ENCODE peak calls at places on chromosomes 6 and 20, in four cellular contexts. J, N, O and U are unnamed samples.

GRCh38 chr6:38997128-38997761 is 51.3 kb upstream of the GLP1R start:
- DNase-seq in N (peak), J (no peak), O (peak), U (peak)

GRCh38 chr20:53370345-53370961 is 223.2 kb downstream of the ZNF217 start:
- DNase-seq in O (no peak), N (no peak), J (no peak), U (no peak)

GRCh38 chr6:10453596-10453995 is 38.7 kb upstream of the TFAP2A start:
- DNase-seq in O (no peak), J (no peak), N (no peak), U (no peak)

GRCh38 chr6:159756508-159756907 is 5.3 kb upstream of the ACAT2 start:
- DNase-seq in O (no peak), N (no peak), J (no peak), U (no peak)

GRCh38 chr6:2767327-2767985 is 2.3 kb downstream of the WRNIP1 start:
- DNase-seq in N (no peak), J (no peak), O (no peak), U (no peak)

GRCh38 chr20:57690525-57690924 is 19.3 kb downstream of the PMEPA1 start:
- DNase-seq in J (no peak), O (no peak), N (no peak), U (no peak)

GRCh38 chr20:38117635-38118034 is 47.4 kb downstream of the TGM2 start:
- DNase-seq in J (no peak), O (no peak), N (peak), U (no peak)

GRCh38 chr20:31922181-31922580 is 29.7 kb downstream of the PDRG1 start:
- DNase-seq in N (no peak), J (no peak), O (no peak), U (no peak)

GRCh38 chr6:150485559-150486517 is 113.8 kb upstream of the PLEKHG1 start:
- DNase-seq in N (no peak), O (no peak), J (no peak), U (no peak)

GRCh38 chr20:17630151-17630805 is 51.8 kb downstream of the RRBP1 start:
- DNase-seq in O (no peak), J (no peak), N (no peak), U (no peak)

GRCh38 chr20:373171-373890 is 7.2 kb upstream of the TRIB3 start:
- DNase-seq in J (no peak), O (no peak), N (peak), U (no peak)

GRCh38 chr20:46964299-46965123 is 69.9 kb downstream of the EYA2 start:
- DNase-seq in O (no peak), J (no peak), N (no peak), U (no peak)

GRCh38 chr20:51275816-51276215 is 252.9 kb upstream of the KCNG1 start:
- DNase-seq in O (no peak), J (no peak), N (no peak), U (no peak)

GRCh38 chr20:40650707-40651106 is 38.3 kb downstream of the MAFB start:
- DNase-seq in O (no peak), N (no peak), J (no peak), U (no peak)

GRCh38 chr20:62774076-62774714 is 22.1 kb upstream of the MRGBP start:
- DNase-seq in J (no peak), O (no peak), N (no peak), U (no peak)

GRCh38 chr6:108238321-108238720 is 22.5 kb downstream of the SNX3 start:
- DNase-seq in J (no peak), N (no peak), O (no peak), U (no peak)

GRCh38 chr6:73079978-73080377 is 145.3 kb downstream of the KHDC1L start:
- DNase-seq in J (no peak), N (peak), O (no peak), U (no peak)

GRCh38 chr6:42333622-42334021 is 116.0 kb upstream of the MRPS10 start:
- DNase-seq in J (no peak), O (no peak), N (no peak), U (no peak)

GRCh38 chr6:150759500-150759899 is 106.0 kb upstream of the MTHFD1L start:
- DNase-seq in N (no peak), O (no peak), J (no peak), U (no peak)

GRCh38 chr6:127420558-127420957 is 38.6 kb downstream of the KIAA0408 start:
- DNase-seq in O (peak), N (peak), J (no peak), U (no peak)

GRCh38 chr20:48454721-48455490 is 372.9 kb downstream of the PREX1 start:
- DNase-seq in J (peak), N (no peak), O (no peak), U (no peak)

GRCh38 chr20:25282796-25283195 is 34.9 kb downstream of the PYGB start:
- DNase-seq in J (peak), O (no peak), N (no peak), U (peak)

GRCh38 chr6:73027691-73028090 is 197.6 kb downstream of the KHDC1L start:
- DNase-seq in J (no peak), N (no peak), O (no peak), U (no peak)

GRCh38 chr6:100372326-100372725 is 92.4 kb downstream of the SIM1 start:
- DNase-seq in O (no peak), J (no peak), N (no peak), U (no peak)

GRCh38 chr20:4192378-4193048 is 177.2 kb upstream of the RNF24 start:
- DNase-seq in O (no peak), J (no peak), N (peak), U (no peak)

GRCh38 chr20:61881416-61881815 is 184.3 kb downstream of the TAF4 start:
- DNase-seq in N (no peak), J (no peak), O (no peak), U (no peak)

GRCh38 chr20:56797023-56797422 is 167.9 kb downstream of the TFAP2C start:
- DNase-seq in J (no peak), O (no peak), N (no peak), U (no peak)

GRCh38 chr20:4546786-4547185 is 174.9 kb upstream of the PRND start:
- DNase-seq in J (no peak), O (no peak), N (peak), U (no peak)

GRCh38 chr20:35225319-35226125 is 968 bp upstream of the MMP24 start:
- DNase-seq in J (no peak), O (no peak), N (no peak), U (no peak)

GRCh38 chr6:108951351-108951953 is 103.2 kb downstream of the ARMC2 start:
- DNase-seq in J (no peak), O (no peak), N (no peak), U (no peak)

GRCh38 chr20:36847009-36847709 is 28.8 kb upstream of the TLDC2 start:
- DNase-seq in O (no peak), J (peak), N (no peak), U (no peak)

DNA sequence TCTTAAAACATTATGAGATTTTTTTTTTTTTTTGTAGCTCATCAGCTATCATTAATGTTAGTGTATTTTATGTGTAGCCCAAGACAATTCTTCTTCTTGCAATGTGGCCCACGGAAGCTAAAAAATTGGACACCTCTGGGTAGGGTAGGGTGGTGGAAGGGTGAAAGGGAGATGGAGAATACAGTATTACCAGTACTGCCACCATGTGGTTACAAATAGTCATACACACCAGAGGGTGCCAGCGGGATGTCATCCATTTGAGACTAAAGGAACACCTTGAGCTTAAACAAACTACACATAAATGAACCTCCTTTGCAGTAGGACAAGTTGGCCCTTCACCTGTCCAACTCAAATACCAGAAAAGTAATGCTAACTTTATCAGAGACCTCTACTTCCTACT is 601.9 kb downstream of the HTR1B start:
- DNase-seq in O (no peak), J (no peak), N (peak), U (no peak)
- TF ChIP-seq CTCF in O (peak), J (no peak), N (no peak), U (peak)

GRCh38 chr6:148461247-148461646 is 118.6 kb downstream of the SASH1 start:
- DNase-seq in N (no peak), J (no peak), O (no peak), U (no peak)

GRCh38 chr6:148463671-148464070 is 121.0 kb downstream of the SASH1 start:
- DNase-seq in N (no peak), J (no peak), O (no peak), U (no peak)

GRCh38 chr6:148465011-148465335 is 122.3 kb downstream of the SASH1 start:
- DNase-seq in O (no peak), N (no peak), J (no peak), U (no peak)

GRCh38 chr6:148464319-148465010 is 121.8 kb downstream of the SASH1 start:
- DNase-seq in N (peak), O (peak), J (peak), U (peak)

DNA sequence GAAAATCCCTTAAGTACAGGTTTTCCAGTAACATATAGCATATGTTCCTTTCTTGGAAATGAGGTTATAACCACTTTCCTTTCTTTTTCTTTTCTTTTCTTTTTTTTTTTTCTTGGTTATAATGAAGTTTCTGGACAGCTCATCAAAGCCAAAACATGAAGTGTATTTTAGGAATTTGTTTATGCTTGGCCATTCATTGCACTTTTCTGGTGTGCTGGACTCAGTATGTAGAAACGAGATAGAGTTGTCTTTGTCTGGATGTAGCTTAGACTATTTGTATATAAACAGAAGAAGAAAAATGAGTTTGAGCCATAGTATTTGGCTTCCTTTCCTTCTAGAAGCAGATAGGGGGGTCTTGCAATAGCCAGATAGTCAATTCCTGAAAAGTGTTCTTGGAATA is 119.6 kb downstream of the SASH1 start:
- DNase-seq in N (no peak), J (no peak), O (no peak), U (no peak)
- TF ChIP-seq CTCF in N (no peak), J (no peak), O (no peak), U (no peak)

GRCh38 chr6:17908831-17909230 is 78.6 kb downstream of the KIF13A start:
- DNase-seq in N (peak), J (no peak), O (no peak), U (no peak)

GRCh38 chr6:17905611-17906592 is 81.5 kb downstream of the KIF13A start:
- DNase-seq in J (no peak), O (no peak), N (peak), U (no peak)

GRCh38 chr6:17910178-17910577 is 77.3 kb downstream of the KIF13A start:
- DNase-seq in O (no peak), N (no peak), J (no peak), U (no peak)

GRCh38 chr6:17904491-17905120 is 82.8 kb downstream of the KIF13A start:
- DNase-seq in O (no peak), N (no peak), J (no peak), U (no peak)

DNA sequence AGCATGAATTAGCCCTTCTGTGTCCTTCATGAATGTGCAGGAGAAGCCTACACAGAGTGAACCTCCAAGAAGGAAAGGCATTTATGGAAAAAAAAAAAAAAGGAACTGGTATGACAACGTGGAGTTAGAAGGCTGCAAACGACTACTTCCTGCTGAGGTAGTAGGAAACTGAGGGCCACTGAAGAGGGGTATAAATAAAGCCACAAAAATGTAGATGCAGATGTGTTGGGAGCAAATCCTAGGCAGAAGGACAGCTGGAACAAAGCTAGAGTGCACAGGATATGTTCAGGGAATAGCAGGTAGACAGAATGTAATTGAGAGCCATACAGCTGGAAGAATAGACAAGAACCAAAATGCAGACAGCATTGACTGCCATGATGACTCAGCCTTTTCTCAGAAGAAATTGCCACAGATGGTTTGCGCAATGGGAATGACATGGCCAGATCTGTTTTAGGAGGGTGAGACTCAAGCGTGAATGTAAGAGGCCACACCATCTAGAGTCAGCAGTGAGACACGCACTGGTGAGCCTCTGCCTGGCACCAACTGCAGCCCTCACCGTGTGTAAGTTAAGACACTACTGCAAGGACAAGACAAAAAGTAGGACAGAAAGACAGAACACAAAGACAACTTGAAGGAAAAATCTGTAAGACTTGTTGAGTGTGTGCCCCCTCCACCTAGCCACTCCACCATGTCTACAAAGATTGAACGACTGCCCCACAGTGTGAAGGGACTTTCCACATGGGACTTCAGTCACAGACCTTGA is 79.8 kb downstream of the KIF13A start:
- DNase-seq in J (no peak), N (peak), O (no peak), U (no peak)
- TF ChIP-seq CTCF in J (no peak), N (peak), O (no peak), U (no peak)

GRCh38 chr6:33739611-33740010 is 7.1 kb downstream of the IP6K3 start:
- DNase-seq in N (no peak), O (no peak), J (no peak), U (no peak)
- TF ChIP-seq CTCF in N (no peak), O (no peak), J (no peak), U (no peak)

GRCh38 chr6:144647971-144648651 is 363.0 kb downstream of the UTRN start:
- DNase-seq in J (no peak), O (no peak), N (no peak), U (no peak)

GRCh38 chr6:144646066-144646800 is 361.1 kb downstream of the UTRN start:
- DNase-seq in N (no peak), O (no peak), J (no peak), U (no peak)

GRCh38 chr6:144649085-144649484 is 363.9 kb downstream of the UTRN start:
- DNase-seq in O (no peak), N (no peak), J (no peak), U (no peak)

GRCh38 chr6:144647406-144647964 is 362.4 kb downstream of the UTRN start:
- DNase-seq in J (no peak), O (no peak), N (no peak), U (no peak)

DNA sequence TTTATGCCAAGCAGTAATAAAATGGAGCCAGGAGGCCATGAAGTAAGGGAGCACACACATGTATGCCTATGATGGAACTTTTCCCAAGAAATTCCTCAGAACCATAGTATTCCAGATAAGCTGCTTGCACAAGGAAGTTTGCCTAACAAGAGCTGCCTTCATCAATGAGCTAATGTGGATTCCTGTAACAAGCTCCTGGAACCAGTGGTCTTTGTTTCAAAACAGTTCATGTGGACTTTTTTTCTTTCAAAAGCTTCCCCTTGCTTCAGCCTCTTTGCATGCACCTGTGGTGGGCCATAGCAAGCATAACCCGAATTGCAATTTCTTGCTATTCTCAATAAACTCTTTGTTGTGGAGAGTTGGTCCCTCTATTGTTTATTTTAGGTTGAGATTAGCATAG is 359.6 kb downstream of the UTRN start:
- DNase-seq in O (no peak), N (no peak), J (no peak), U (no peak)
- TF ChIP-seq CTCF in O (no peak), N (no peak), J (no peak), U (no peak)

GRCh38 chr20:7285918-7286556 is 518.6 kb downstream of the BMP2 start:
- DNase-seq in O (peak), J (peak), N (peak), U (peak)
- TF ChIP-seq CTCF in O (peak), J (peak), N (peak), U (peak)

GRCh38 chr20:23668477-23668951 is 20.3 kb downstream of the CST4 start:
- DNase-seq in N (peak), O (peak), J (no peak), U (no peak)
- TF ChIP-seq CTCF in N (peak), O (peak), J (peak), U (peak)

GRCh38 chr6:43724914-43725642 is 37.5 kb upstream of the MRPS18A start:
- DNase-seq in N (no peak), J (peak), O (no peak), U (no peak)

GRCh38 chr6:43725643-43726580 is 38.3 kb upstream of the MRPS18A start:
- DNase-seq in J (no peak), O (no peak), N (no peak), U (no peak)

GRCh38 chr6:43722920-43723565 is 35.5 kb upstream of the MRPS18A start:
- DNase-seq in N (no peak), O (no peak), J (no peak), U (no peak)

GRCh38 chr6:43724354-43724753 is 36.8 kb upstream of the MRPS18A start:
- DNase-seq in N (no peak), O (no peak), J (no peak), U (no peak)

DNA sequence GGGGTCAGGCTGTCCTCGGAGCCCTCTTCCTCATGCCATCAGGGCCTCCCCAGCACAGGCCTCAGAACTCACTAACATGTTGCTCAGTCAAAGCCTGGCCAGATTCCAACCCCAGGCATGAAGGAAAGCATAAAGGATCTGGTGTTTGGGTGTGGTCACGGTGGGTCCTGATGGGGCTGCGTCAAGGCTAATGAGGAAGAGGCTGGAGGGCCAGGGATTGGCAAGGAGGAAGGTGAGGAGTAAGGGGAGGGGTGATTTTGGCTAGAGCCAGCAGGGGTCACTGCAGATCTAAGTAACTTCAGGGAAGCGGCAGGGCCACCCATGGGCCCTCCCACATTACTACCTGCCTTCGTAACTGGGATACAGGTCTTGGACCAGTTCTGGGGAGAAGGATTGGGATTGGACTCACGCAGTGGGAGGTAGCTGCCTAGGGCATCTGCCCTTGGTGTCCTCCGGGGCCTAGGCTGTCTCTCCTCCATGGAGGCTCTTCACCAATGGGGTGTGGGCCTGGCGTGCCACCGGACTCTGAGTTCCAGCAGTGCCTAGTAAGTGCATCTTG is 36.2 kb upstream of the MRPS18A start:
- DNase-seq in J (peak), O (no peak), N (peak), U (no peak)
- TF ChIP-seq CTCF in J (peak), O (peak), N (peak), U (no peak)